ENCODE peak calls at places on chromosomes 12 and 14, in five cellular contexts. P is lower leg skin, E is Calu3, T is GM06990, J is endodermal cell. N is an unnamed sample.

GRCh38 chr12:102376251-102376747 is 104.1 kb downstream of the IGF1 start:
- DNase-seq in P (no peak), E (no peak), T (no peak), J (no peak), N (no peak)

GRCh38 chr12:59040651-59041050 is 120.3 kb upstream of the LRIG3 start:
- DNase-seq in P (no peak), E (no peak), T (no peak), J (peak; percentile 69), N (no peak)

GRCh38 chr14:105314287-105315185 is at the start of gene PACS2:
- DNase-seq in P (peak; percentile 93), E (peak; percentile 83), T (peak; percentile 90), J (peak; percentile 84), N (peak; percentile 70)

GRCh38 chr14:76450476-76450875 is 74.5 kb downstream of the ESRRB start:
- DNase-seq in P (no peak), E (no peak), T (no peak), J (no peak), N (no peak)

GRCh38 chr14:91170504-91171121 is 56.7 kb downstream of the DGLUCY start:
- DNase-seq in P (no peak), E (no peak), T (no peak), J (no peak), N (no peak)

GRCh38 chr12:104519190-104519857 is 62.6 kb downstream of the CHST11 start:
- DNase-seq in P (no peak), E (no peak), T (no peak), J (peak; percentile 34), N (no peak)

GRCh38 chr12:4117386-4118016 is 156.1 kb upstream of the CCND2 start:
- DNase-seq in P (peak; percentile 62), E (no peak), T (no peak), J (no peak), N (no peak)

GRCh38 chr12:112252184-112252583 is 126.8 kb downstream of the TRAFD1 start:
- DNase-seq in P (no peak), E (no peak), T (no peak), J (no peak), N (no peak)

GRCh38 chr14:90045608-90046007 is 16.2 kb upstream of the KCNK13 start:
- DNase-seq in P (peak; percentile 36), E (no peak), T (no peak), J (no peak), N (no peak)

GRCh38 chr12:76236640-76237039 is 111.6 kb downstream of the BBS10 start:
- DNase-seq in P (no peak), E (peak; percentile 53), T (no peak), J (peak; percentile 10), N (no peak)

GRCh38 chr12:64894827-64895475 is 70.5 kb downstream of the TBC1D30 start:
- DNase-seq in P (no peak), E (no peak), T (no peak), J (no peak), N (no peak)

GRCh38 chr14:94441130-94441529 is 11.5 kb downstream of the SERPINA11 start:
- DNase-seq in P (no peak), E (no peak), T (no peak), J (no peak), N (no peak)

GRCh38 chr12:19925881-19926665 is 442.3 kb upstream of the PDE3A start:
- DNase-seq in P (no peak), E (no peak), T (no peak), J (no peak), N (no peak)

GRCh38 chr14:77026166-77026929 is 2.2 kb downstream of the IRF2BPL start:
- DNase-seq in P (no peak), E (no peak), T (no peak), J (peak; percentile 76), N (no peak)

GRCh38 chr12:54603872-54604271 is 15.4 kb upstream of the PPP1R1A start:
- DNase-seq in P (peak; percentile 46), E (no peak), T (no peak), J (peak; percentile 41), N (no peak)

GRCh38 chr14:103329421-103330347 is 4.4 kb upstream of the EIF5 start:
- DNase-seq in P (peak; percentile 85), E (peak; percentile 26), T (no peak), J (no peak), N (no peak)

GRCh38 chr14:36579573-36580140 is 2.8 kb downstream of the NKX2-8 start:
- DNase-seq in P (no peak), E (no peak), T (no peak), J (peak; percentile 81), N (no peak)

GRCh38 chr14:64938972-64939816 is 3.4 kb downstream of the GPX2 start:
- DNase-seq in P (peak; percentile 56), E (no peak), T (no peak), J (peak; percentile 49), N (no peak)

GRCh38 chr14:106578479-106578878 is 1052.1 kb downstream of the TMEM121 start:
- DNase-seq in P (no peak), E (no peak), T (no peak), J (no peak), N (no peak)

GRCh38 chr14:72898448-72898847 is 4.5 kb upstream of the DPF3 start:
- DNase-seq in P (no peak), E (no peak), T (no peak), J (no peak), N (no peak)

GRCh38 chr14:32939254-32940065 is 781 bp downstream of the NPAS3 start:
- DNase-seq in P (peak; percentile 96), E (peak; percentile 20), T (no peak), J (peak; percentile 89), N (peak; percentile 65)

GRCh38 chr12:68450947-68451260 is 118.7 kb upstream of the MDM1 start:
- DNase-seq in P (no peak), E (no peak), T (peak; percentile 66), J (no peak), N (no peak)

GRCh38 chr12:68453278-68453677 is 121.1 kb upstream of the MDM1 start:
- DNase-seq in P (no peak), E (no peak), T (no peak), J (no peak), N (no peak)

GRCh38 chr12:68449196-68449595 is 117.0 kb upstream of the MDM1 start:
- DNase-seq in P (no peak), E (no peak), T (no peak), J (no peak), N (no peak)

GRCh38 chr12:68453876-68454275 is 121.7 kb upstream of the MDM1 start:
- DNase-seq in P (no peak), E (no peak), T (no peak), J (no peak), N (no peak)

DNA sequence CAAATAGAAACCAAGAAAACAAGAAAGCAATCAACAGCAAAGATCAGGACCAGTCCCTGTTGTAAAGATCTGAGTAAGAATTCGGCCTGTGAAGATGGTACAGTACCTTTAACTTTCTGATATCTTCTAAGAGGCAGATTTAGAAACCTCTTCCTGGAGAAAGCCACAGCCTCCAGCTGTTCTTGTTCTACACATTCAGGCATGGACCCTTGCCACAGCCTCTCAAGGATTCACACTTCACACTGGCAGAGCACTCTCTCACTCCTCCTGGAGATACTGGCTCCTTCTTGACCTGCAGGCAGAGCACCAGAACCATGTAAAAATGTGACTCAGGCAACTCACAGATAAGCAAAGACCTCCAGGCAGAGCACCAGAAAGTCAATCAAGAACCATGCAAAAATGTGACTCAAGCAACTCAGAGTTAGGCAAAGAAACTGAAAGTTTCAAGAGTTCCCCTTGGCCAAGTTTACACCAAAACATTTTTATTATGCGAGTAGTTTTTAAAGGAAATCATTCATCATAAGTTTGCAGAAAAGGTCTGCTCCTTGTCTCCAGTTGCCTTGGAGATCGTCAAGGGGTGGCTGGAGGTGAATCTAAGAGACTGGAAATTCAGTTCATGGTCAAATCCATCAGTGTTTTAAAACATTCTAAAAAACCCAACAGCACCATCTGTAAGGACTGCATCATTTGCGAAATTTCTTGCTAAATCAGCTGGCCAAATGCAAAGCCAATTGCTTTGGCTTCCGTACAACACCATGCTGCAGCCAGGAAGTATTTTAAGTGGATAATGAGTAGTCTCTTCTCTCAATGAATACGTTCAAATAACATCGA is 119.3 kb upstream of the MDM1 start:
- DNase-seq in P (no peak), E (no peak), T (peak; percentile 66), J (no peak), N (no peak)
- TF ChIP-seq CTCF in P (no peak), E (no peak), T (no peak), J (no peak), N (no peak)

GRCh38 chr14:70266157-70266556 is 77.4 kb upstream of the SLC8A3 start:
- DNase-seq in P (no peak), E (no peak), T (no peak), J (no peak), N (no peak)

GRCh38 chr14:70265422-70265821 is 76.7 kb upstream of the SLC8A3 start:
- DNase-seq in P (no peak), E (no peak), T (no peak), J (no peak), N (no peak)

GRCh38 chr14:70269582-70269981 is 80.8 kb upstream of the SLC8A3 start:
- DNase-seq in P (no peak), E (no peak), T (no peak), J (no peak), N (no peak)

GRCh38 chr14:70268760-70269159 is 80.0 kb upstream of the SLC8A3 start:
- DNase-seq in P (no peak), E (no peak), T (no peak), J (peak; percentile 52), N (no peak)
- TF ChIP-seq CTCF in P (no peak), E (no peak), T (no peak), J (peak; percentile 54), N (no peak)

GRCh38 chr12:53097207-53097563 is 282 bp upstream of the IGFBP6 start:
- DNase-seq in P (peak; percentile 87), E (no peak), T (no peak), J (no peak), N (no peak)

GRCh38 chr12:53096761-53097160 is 706 bp upstream of the IGFBP6 start:
- DNase-seq in P (peak; percentile 82), E (no peak), T (no peak), J (peak; percentile 83), N (no peak)

GRCh38 chr12:53098982-53099651 is 1.6 kb downstream of the IGFBP6 start:
- DNase-seq in P (peak; percentile 99), E (peak; percentile 87), T (peak; percentile 64), J (peak; percentile 98), N (peak; percentile 80)

GRCh38 chr12:53098354-53098981 is 1.0 kb downstream of the IGFBP6 start:
- DNase-seq in P (peak; percentile 90), E (peak; percentile 18), T (no peak), J (peak; percentile 70), N (no peak)

GRCh38 chr12:53097564-53098353 is at the start of gene IGFBP6:
- DNase-seq in P (peak; percentile 91), E (peak; percentile 56), T (peak; percentile 61), J (peak; percentile 88), N (peak; percentile 45)
- TF ChIP-seq CTCF in P (no peak), E (no peak), T (no peak), J (peak; percentile 35), N (no peak)

GRCh38 chr14:51828017-51828797 is 32.2 kb upstream of the GNG2 start:
- DNase-seq in P (no peak), E (peak; percentile 60), T (peak; percentile 52), J (peak; percentile 79), N (no peak)
- TF ChIP-seq CTCF in P (no peak), E (no peak), T (no peak), J (peak; percentile 33), N (no peak)